ENCODE peak calls at places on chromosomes 4 and X, in nine cellular contexts. Z is activated CD4-positive, alpha-beta memory T cell treated with anti-CD3 and anti-CD28 coated beads for 36 hours; P is activated CD8-positive, alpha-beta T cell treated with anti-CD3 and anti-CD28 coated beads for 36 hours; V is AG04449; S is A549; E is CD4-positive, alpha-beta T cell; R is activated CD8-positive, alpha-beta memory T cell treated with anti-CD3 and anti-CD28 coated beads for 48 hours; T is activated T-helper 9 cell treated with anti-CD3 and anti-CD28 coated beads, Interleukin-2, amount 50 U/mL, for 16 hours; B is nucleus accumbens. I is an unnamed sample.

GRCh38 chrX:370244-370962 is 16.3 kb downstream of the PPP2R3B start:
- DNase-seq in E (no peak), B (no peak), P (no peak), R (no peak), T (no peak), V (no peak), Z (no peak), S (no peak), I (no peak)

GRCh38 chrX:29541038-29541437 is 674.3 kb upstream of the MAGEB2 start:
- DNase-seq in R (no peak), Z (no peak), S (no peak), V (no peak), E (no peak), B (no peak), T (no peak), P (no peak), I (no peak)

GRCh38 chr4:137474711-137475301 is 57.5 kb downstream of the PCDH18 start:
- DNase-seq in R (no peak), Z (no peak), T (no peak), B (no peak), P (no peak), V (no peak), S (no peak), E (no peak), I (no peak)

GRCh38 chrX:124388562-124388961 is 42.2 kb downstream of the SH2D1A start:
- DNase-seq in V (no peak), R (no peak), Z (peak), P (peak), E (peak), S (peak), T (peak), B (no peak), I (peak)

GRCh38 chrX:38620623-38621022 is 59.3 kb downstream of the TSPAN7 start:
- DNase-seq in E (no peak), V (no peak), R (no peak), Z (no peak), P (no peak), B (no peak), T (no peak), S (no peak), I (no peak)

GRCh38 chr4:111400736-111401135 is 744.5 kb upstream of the FAM241A start:
- DNase-seq in P (no peak), S (no peak), T (no peak), V (peak), B (no peak), R (no peak), E (no peak), Z (no peak), I (no peak)

GRCh38 chr4:78424456-78424855 is 127.1 kb upstream of the ANXA3 start:
- DNase-seq in S (no peak), V (no peak), B (no peak), P (no peak), T (no peak), R (no peak), E (no peak), Z (no peak), I (no peak)

GRCh38 chrX:24173115-24173847 is 23.8 kb downstream of the ZFX start:
- DNase-seq in P (no peak), V (no peak), B (no peak), R (no peak), S (no peak), E (no peak), Z (no peak), T (no peak), I (no peak)

GRCh38 chrX:74902806-74903205 is 22.4 kb downstream of the NEXMIF start:
- DNase-seq in T (no peak), V (no peak), E (no peak), Z (no peak), R (no peak), P (no peak), S (no peak), B (no peak), I (no peak)

GRCh38 chrX:3713225-3713936 is at the start of gene PRKX:
- DNase-seq in B (no peak), E (peak), Z (peak), R (peak), T (peak), P (peak), V (no peak), S (peak), I (peak)

GRCh38 chr4:41877020-41877796 is 58.0 kb upstream of the TMEM33 start:
- DNase-seq in V (no peak), P (no peak), S (no peak), T (no peak), E (no peak), R (no peak), B (no peak), Z (no peak), I (no peak)

GRCh38 chr4:65645185-65645584 is 25.1 kb downstream of the EPHA5 start:
- DNase-seq in R (no peak), V (peak), B (no peak), S (no peak), P (no peak), Z (no peak), T (no peak), E (no peak), I (no peak)

GRCh38 chr4:8606966-8607365 is 14.4 kb downstream of the CPZ start:
- DNase-seq in T (no peak), Z (no peak), E (no peak), V (no peak), R (no peak), P (no peak), S (no peak), B (no peak), I (no peak)

GRCh38 chr4:101031971-101032370 is 315.4 kb downstream of the PPP3CA start:
- DNase-seq in P (no peak), V (no peak), E (no peak), S (no peak), B (no peak), Z (no peak), R (no peak), T (no peak), I (no peak)

GRCh38 chrX:41009816-41010187 is 75.4 kb upstream of the USP9X start:
- DNase-seq in P (no peak), B (no peak), T (no peak), S (no peak), V (no peak), R (no peak), Z (no peak), E (peak), I (no peak)

GRCh38 chr4:827209-828081 is 1.5 kb upstream of the CPLX1 start:
- DNase-seq in S (no peak), R (no peak), V (no peak), T (no peak), P (no peak), B (no peak), Z (no peak), E (peak), I (no peak)

GRCh38 chr4:17545374-17546140 is 30.6 kb downstream of the CLRN2 start:
- DNase-seq in B (no peak), E (no peak), Z (no peak), R (no peak), V (no peak), T (no peak), S (no peak), P (no peak), I (no peak)

GRCh38 chr4:56434599-56435000 is 815 bp downstream of the PPAT start:
- DNase-seq in T (no peak), B (no peak), P (no peak), E (no peak), S (peak), Z (no peak), R (no peak), V (no peak), I (no peak)

GRCh38 chr4:123034023-123034422 is 111.6 kb upstream of the NUDT6 start:
- DNase-seq in V (peak), E (no peak), Z (no peak), S (no peak), B (no peak), P (no peak), T (no peak), R (no peak), I (no peak)

GRCh38 chr4:128241425-128241913 is 46.1 kb downstream of the PGRMC2 start:
- DNase-seq in T (no peak), E (no peak), S (peak), B (no peak), P (no peak), Z (no peak), R (no peak), V (peak), I (no peak)

GRCh38 chr4:11626046-11626445 is 197.4 kb upstream of the HS3ST1 start:
- DNase-seq in P (no peak), B (no peak), E (no peak), V (no peak), S (no peak), Z (no peak), T (no peak), R (no peak), I (no peak)

GRCh38 chr4:1210971-1211370 is 38.0 kb downstream of the CTBP1 start:
- DNase-seq in B (no peak), S (no peak), R (no peak), E (no peak), V (no peak), T (no peak), Z (no peak), P (no peak), I (no peak)

GRCh38 chr4:84920591-84920990 is 45.9 kb downstream of the WDFY3 start:
- DNase-seq in P (no peak), R (no peak), T (no peak), Z (no peak), V (no peak), B (no peak), S (no peak), E (no peak), I (no peak)

GRCh38 chr4:7073526-7074390 is 5.9 kb upstream of the GRPEL1 start:
- DNase-seq in E (no peak), Z (peak), B (no peak), T (no peak), S (peak), V (no peak), P (peak), R (no peak), I (no peak)

GRCh38 chrX:63506320-63506719 is 155.2 kb upstream of the SPIN4 start:
- DNase-seq in B (no peak), V (no peak), E (no peak), Z (no peak), P (no peak), S (no peak), T (no peak), R (no peak), I (no peak)

GRCh38 chr4:166816901-166817300 is 417.4 kb downstream of the SPOCK3 start:
- DNase-seq in E (no peak), R (no peak), S (no peak), B (no peak), T (no peak), V (no peak), Z (no peak), P (no peak), I (no peak)

I was measured in progenitor cell of endocrine pancreas.